ENCODE peak calls at places on chromosomes 5 and 9, in ten cellular contexts. E is OCI-LY7; M is HCT116; O is ovary; X is CD8-positive, alpha-beta T cell; G is Panc1; J is A549; U is astrocyte; S is neural progenitor cell; W is PC-9. B is an unnamed sample. For H3K4me1, the result is how much of the 10 kb centered on the place peaks cover.

GRCh38 chr5:86968311-86968753 is 299.4 kb upstream of the RASA1 start:
- DNase-seq in E (peak), M (peak), O (peak), X (no peak), G (peak), J (peak), U (peak), S (peak), W (no peak), B (no peak)

GRCh38 chr5:134491841-134492442 is 33.5 kb upstream of the JADE2 start:
- DNase-seq in E (no peak), M (no peak), O (no peak), X (no peak), G (no peak), J (no peak), U (no peak), S (no peak), W (no peak), B (no peak)

GRCh38 chr9:79382468-79382867 is 189.3 kb upstream of the TLE4 start:
- DNase-seq in E (no peak), M (no peak), O (no peak), X (no peak), G (no peak), J (no peak), U (peak), S (no peak), W (no peak), B (no peak)

GRCh38 chr9:134338394-134339182 is 12.3 kb downstream of the RXRA start:
- DNase-seq in E (no peak), M (no peak), O (peak), X (no peak), G (no peak), J (no peak), U (no peak), S (no peak), W (no peak), B (no peak)

GRCh38 chr5:7978991-7979390 is 110.0 kb downstream of the MTRR start:
- DNase-seq in E (no peak), M (no peak), O (no peak), X (no peak), G (no peak), J (no peak), U (no peak), S (no peak), W (no peak), B (no peak)

GRCh38 chr9:128927731-128928411 is 7.1 kb downstream of the PHYHD1 start:
- DNase-seq in E (peak), M (peak), O (peak), X (peak), G (no peak), J (peak), U (peak), S (peak), W (peak), B (peak)

GRCh38 chr5:39164016-39164415 is 55.3 kb downstream of the FYB1 start:
- DNase-seq in E (no peak), M (no peak), O (no peak), X (no peak), G (no peak), J (no peak), U (no peak), S (no peak), W (no peak), B (no peak)

GRCh38 chr5:171978519-171978918 is 27.9 kb downstream of the FBXW11 start:
- DNase-seq in E (peak), M (no peak), O (no peak), X (no peak), G (no peak), J (no peak), U (no peak), S (no peak), W (no peak), B (no peak)

GRCh38 chr5:170269579-170269978 is 28.0 kb downstream of the LCP2 start:
- DNase-seq in E (no peak), M (no peak), O (no peak), X (no peak), G (no peak), J (no peak), U (peak), S (no peak), W (no peak), B (no peak)

GRCh38 chr5:123665822-123666371 is 153.9 kb downstream of the CSNK1G3 start:
- DNase-seq in E (peak), M (peak), O (no peak), X (no peak), G (no peak), J (no peak), U (no peak), S (no peak), W (no peak), B (no peak)

GRCh38 chr5:2681476-2681875 is 70.0 kb downstream of the IRX2 start:
- DNase-seq in E (no peak), M (no peak), O (no peak), X (no peak), G (no peak), J (no peak), U (no peak), S (no peak), W (no peak), B (no peak)

GRCh38 chr5:113050606-113051391 is 74.2 kb downstream of the DCP2 start:
- DNase-seq in E (no peak), M (no peak), O (peak), X (no peak), G (no peak), J (no peak), U (peak), S (no peak), W (no peak), B (no peak)

GRCh38 chr5:3858524-3858923 is 262.9 kb downstream of the IRX1 start:
- DNase-seq in E (peak), M (no peak), O (no peak), X (no peak), G (no peak), J (no peak), U (no peak), S (no peak), W (no peak), B (no peak)

GRCh38 chr5:140808889-140809291 is 2.0 kb downstream of the PCDHA4 start:
- DNase-seq in E (no peak), M (no peak), O (no peak), X (no peak), G (no peak), J (no peak), U (no peak), S (no peak), W (no peak), B (no peak)

GRCh38 chr9:93390953-93391515 is 60.5 kb upstream of the FAM120A start:
- DNase-seq in E (no peak), M (no peak), O (no peak), X (no peak), G (no peak), J (no peak), U (no peak), S (no peak), W (no peak), B (no peak)

GRCh38 chr5:86909461-86909881 is 291.7 kb downstream of the COX7C start:
- DNase-seq in E (no peak), M (no peak), O (no peak), X (no peak), G (peak), J (no peak), U (peak), S (no peak), W (no peak), B (no peak)

GRCh38 chr9:83006378-83006777 is 56.6 kb downstream of the RASEF start:
- DNase-seq in E (peak), M (no peak), O (no peak), X (no peak), G (no peak), J (no peak), U (no peak), S (no peak), W (no peak), B (no peak)

GRCh38 chr5:37519304-37519703 is 140.2 kb downstream of the WDR70 start:
- DNase-seq in E (no peak), M (no peak), O (no peak), X (no peak), G (no peak), J (no peak), U (no peak), S (no peak), W (no peak), B (no peak)
- H3K4me3 ChIP-seq in E (no peak), M (no peak), O (no peak), X (no peak), G (no peak), J (no peak), U (no peak), S (no peak), W (no peak), B (no peak)

GRCh38 chr5:62310426-62311105 is 4.6 kb downstream of the KIF2A start:
- DNase-seq in E (no peak), M (no peak), O (no peak), X (no peak), G (no peak), J (no peak), U (no peak), S (no peak), W (no peak), B (no peak)

GRCh38 chr5:62308439-62308838 is 2.4 kb downstream of the KIF2A start:
- DNase-seq in E (no peak), M (no peak), O (no peak), X (no peak), G (no peak), J (no peak), U (no peak), S (no peak), W (no peak), B (no peak)

GRCh38 chr5:62307364-62307689 is 1.3 kb downstream of the KIF2A start:
- DNase-seq in E (no peak), M (no peak), O (no peak), X (no peak), G (no peak), J (no peak), U (no peak), S (no peak), W (no peak), B (no peak)

GRCh38 chr5:62306494-62307363 is 723 bp downstream of the KIF2A start:
- DNase-seq in E (peak), M (no peak), O (peak), X (peak), G (no peak), J (peak), U (peak), S (peak), W (peak), B (peak)

DNA sequence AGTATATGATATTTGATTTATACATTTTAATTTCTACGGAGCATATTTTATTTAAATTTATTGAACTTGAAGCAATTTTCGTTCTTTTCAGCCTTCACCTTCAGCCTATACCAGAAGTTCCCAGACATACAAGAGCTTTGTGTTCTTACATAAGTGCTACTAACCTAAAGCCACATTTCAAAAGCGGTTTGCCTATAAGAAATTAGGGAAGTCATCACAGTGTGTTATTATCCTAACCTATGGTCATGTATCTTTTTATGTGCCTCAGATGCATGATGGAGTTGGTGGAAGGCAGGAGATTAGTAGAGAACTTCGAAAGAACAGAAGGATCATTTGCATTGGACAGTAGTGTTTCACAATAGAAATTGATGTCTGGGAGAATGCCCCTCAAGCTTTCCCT is 3.1 kb downstream of the KIF2A start:
- DNase-seq in E (no peak), M (no peak), O (no peak), X (no peak), G (no peak), J (no peak), U (no peak), S (no peak), W (no peak), B (no peak)
- H3K4me1 ChIP-seq in E (under half), M (under half), O (under half), X (half or more), G (under half), J (under half), U (under half), S (under half), W (under half), B (under half)

DNA sequence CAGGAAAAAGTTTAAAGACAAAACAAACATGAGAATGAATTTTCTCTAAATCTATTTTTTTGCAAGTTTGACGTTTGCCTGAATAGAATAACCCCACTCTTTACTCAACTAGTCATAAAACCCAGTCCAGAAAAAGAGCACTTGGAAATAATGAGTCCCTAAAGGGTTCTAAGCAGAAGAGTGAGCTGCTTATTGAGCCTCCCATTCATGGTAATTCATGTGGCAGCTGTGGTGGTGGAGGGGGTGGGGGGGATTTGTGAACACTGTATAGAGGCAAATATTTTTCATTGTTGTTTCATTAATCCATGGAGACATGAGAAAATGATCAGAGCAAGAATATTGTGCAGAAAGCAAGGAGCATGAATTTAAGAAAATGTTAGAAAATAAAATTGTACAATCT is 1279.2 kb downstream of the CDH12 start:
- DNase-seq in E (no peak), M (no peak), O (no peak), X (no peak), G (no peak), J (no peak), U (no peak), S (no peak), W (no peak), B (no peak)
- H3K4me3 ChIP-seq in E (no peak), M (no peak), O (no peak), X (no peak), G (no peak), J (no peak), U (no peak), S (no peak), W (no peak), B (no peak)

DNA sequence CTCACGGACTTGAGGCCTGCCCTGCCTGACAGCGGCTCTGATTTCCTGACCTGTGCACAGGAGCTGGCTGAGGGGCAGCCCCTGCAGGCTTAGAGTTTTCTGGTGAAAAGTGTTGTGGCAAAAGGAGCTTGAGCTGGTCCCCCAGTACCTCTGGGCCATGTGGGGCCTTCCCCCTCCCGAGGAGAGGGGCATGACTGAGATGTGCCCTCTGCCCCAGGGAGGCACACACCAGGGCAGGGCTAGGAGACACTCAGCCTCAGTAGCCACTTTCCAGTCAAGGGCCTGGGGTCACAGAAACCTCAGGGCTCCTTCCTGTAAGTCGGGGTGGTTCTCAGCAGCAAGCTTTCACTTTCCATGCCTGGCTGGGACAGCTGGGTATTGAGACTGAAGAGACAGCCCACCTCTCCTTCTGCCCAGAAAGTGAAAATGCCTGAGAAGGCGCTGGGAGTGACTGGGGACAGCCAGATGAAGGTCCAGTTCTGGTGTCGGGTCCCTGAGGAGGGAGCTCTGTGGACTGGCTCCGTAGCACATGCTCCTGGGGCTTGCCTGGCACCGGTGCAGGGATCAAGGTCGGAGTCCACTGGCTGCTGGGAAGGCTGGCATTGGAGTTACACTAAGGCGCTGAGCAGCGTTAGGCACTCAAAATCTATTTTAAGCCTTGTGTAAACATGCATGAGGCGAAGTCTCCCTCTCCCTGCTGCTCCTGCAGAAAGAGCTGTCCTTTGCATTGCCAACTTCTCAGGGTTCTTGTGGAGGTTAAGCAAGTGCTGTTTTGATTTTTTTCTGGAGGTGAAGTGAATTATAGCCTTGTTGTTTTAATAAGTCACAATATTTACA is 394.9 kb downstream of the GADD45G start:
- DNase-seq in E (peak), M (no peak), O (peak), X (peak), G (no peak), J (peak), U (peak), S (no peak), W (no peak), B (peak)
- H3K4me1 ChIP-seq in E (under half), M (under half), O (under half), X (under half), G (under half), J (under half), U (under half), S (under half), W (under half), B (under half)

DNA sequence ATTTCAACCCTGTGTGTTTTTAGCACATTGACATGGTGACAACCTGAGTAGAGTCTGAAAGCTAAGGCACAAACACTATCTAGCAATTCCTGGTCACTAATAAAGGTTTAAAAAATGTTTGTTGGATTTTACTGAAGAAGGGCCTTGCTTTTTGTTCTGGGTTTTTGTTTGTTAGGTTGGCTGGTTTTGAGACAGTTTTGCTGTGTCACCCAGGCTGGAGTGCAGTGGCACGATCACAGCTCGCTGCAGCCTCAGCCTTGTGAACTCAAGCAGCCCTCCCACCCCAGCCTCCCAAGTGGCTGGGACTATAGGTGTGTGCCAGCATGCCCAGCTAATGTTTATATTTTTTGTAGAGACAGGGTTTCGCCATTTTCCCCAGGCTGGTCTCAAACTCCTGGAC is 39.0 kb downstream of the PRKACG start:
- DNase-seq in E (no peak), M (no peak), O (no peak), X (no peak), G (no peak), J (no peak), U (no peak), S (no peak), W (no peak), B (no peak)
- H3K4me3 ChIP-seq in E (no peak), M (no peak), O (no peak), X (no peak), G (no peak), J (no peak), U (no peak), S (no peak), W (no peak), B (peak)

GRCh38 chr5:167730121-167730520 is 561.3 kb upstream of the WWC1 start:
- DNase-seq in E (no peak), M (no peak), O (no peak), X (no peak), G (no peak), J (peak), U (peak), S (no peak), W (no peak), B (no peak)

GRCh38 chr5:167726641-167727040 is 564.8 kb upstream of the WWC1 start:
- DNase-seq in E (no peak), M (no peak), O (no peak), X (no peak), G (no peak), J (no peak), U (peak), S (no peak), W (no peak), B (no peak)

GRCh38 chr5:167732499-167732898 is 558.9 kb upstream of the WWC1 start:
- DNase-seq in E (no peak), M (no peak), O (no peak), X (no peak), G (no peak), J (no peak), U (no peak), S (no peak), W (no peak), B (no peak)

GRCh38 chr5:167731951-167732350 is 559.5 kb upstream of the WWC1 start:
- DNase-seq in E (no peak), M (no peak), O (no peak), X (no peak), G (no peak), J (no peak), U (peak), S (no peak), W (no peak), B (no peak)

GRCh38 chr5:167730656-167731055 is 560.8 kb upstream of the WWC1 start:
- DNase-seq in E (no peak), M (no peak), O (no peak), X (no peak), G (no peak), J (no peak), U (no peak), S (no peak), W (no peak), B (no peak)
- H3K4me1 ChIP-seq in E (under half), M (under half), O (under half), X (under half), G (under half), J (under half), U (under half), S (under half), W (under half), B (under half)

GRCh38 chr5:54455413-54456157 is at the start of gene HSPB3:
- DNase-seq in E (no peak), M (no peak), O (peak), X (no peak), G (no peak), J (no peak), U (peak), S (no peak), W (no peak), B (no peak)
- H3K4me3 ChIP-seq in E (no peak), M (no peak), O (peak), X (no peak), G (no peak), J (no peak), U (no peak), S (no peak), W (no peak), B (no peak)

GRCh38 chr5:177472460-177473441 is 683 bp downstream of the DBN1 start:
- DNase-seq in E (peak), M (no peak), O (peak), X (peak), G (no peak), J (no peak), U (no peak), S (peak), W (peak), B (no peak)

GRCh38 chr5:177469750-177470525 is 3.5 kb downstream of the DBN1 start:
- DNase-seq in E (no peak), M (no peak), O (no peak), X (no peak), G (no peak), J (no peak), U (no peak), S (no peak), W (no peak), B (no peak)

GRCh38 chr5:177469061-177469628 is 4.3 kb downstream of the DBN1 start:
- DNase-seq in E (no peak), M (no peak), O (no peak), X (no peak), G (no peak), J (no peak), U (no peak), S (peak), W (no peak), B (no peak)

GRCh38 chr5:177471610-177472356 is 1.7 kb downstream of the DBN1 start:
- DNase-seq in E (no peak), M (no peak), O (no peak), X (peak), G (no peak), J (no peak), U (peak), S (no peak), W (no peak), B (no peak)

DNA sequence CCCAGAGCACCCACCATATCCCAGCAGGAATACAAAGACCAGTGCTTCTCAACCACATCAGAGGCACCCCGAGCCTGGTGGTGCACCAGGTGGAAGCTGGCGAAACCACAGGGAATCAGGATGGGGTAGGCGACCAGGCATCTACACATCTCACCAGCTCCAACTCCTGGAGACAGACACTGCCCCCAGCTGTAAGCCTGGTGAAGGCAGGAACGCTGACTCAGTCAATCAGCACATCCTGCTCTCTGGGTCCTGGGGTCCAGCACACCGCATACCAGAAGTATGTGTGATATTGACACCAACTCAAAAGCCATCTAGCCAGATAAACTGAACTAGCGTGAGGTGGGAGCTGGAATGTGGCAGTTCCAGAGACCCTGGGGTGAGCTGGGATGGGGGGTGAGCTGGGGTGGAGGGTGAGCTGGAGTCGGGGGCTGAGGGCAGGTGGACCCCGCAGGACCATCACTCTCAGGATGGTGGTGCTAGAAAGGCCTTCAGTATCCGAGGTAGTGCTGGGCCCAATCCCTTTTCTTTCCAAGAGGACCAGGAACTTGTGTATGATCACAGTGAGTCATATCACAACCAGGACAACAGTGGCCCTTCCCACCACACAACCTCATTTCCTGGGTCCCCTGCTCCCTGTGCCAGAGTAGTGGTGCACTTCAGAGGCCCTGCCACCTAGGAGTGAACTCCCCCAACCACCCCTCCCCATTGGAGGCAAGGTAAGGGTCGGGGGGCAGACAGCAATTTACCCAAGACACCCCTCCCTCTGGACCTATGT is 2.5 kb downstream of the DBN1 start:
- DNase-seq in E (no peak), M (no peak), O (no peak), X (no peak), G (no peak), J (no peak), U (peak), S (no peak), W (no peak), B (no peak)
- H3K4me1 ChIP-seq in E (under half), M (under half), O (under half), X (under half), G (under half), J (half or more), U (half or more), S (under half), W (under half), B (under half)

B was measured in lung.